ENCODE peak calls at places on chromosomes 4 and X, in nine cellular contexts. One of them, this sample, is unnamed.

GRCh38 chr4:48725414-48725813 is 54.7 kb downstream of the FRYL start:
- DNase-seq in fibroblast of lung: no peak
- DNase-seq in suprapubic skin: no peak
- DNase-seq in glutamatergic neuron: no peak
- DNase-seq in WTC11: no peak
- DNase-seq in foreskin fibroblast: no peak
- DNase-seq in PC-3: no peak
- DNase-seq in GM12865: no peak
- DNase-seq in GM13977: no peak
- DNase-seq in this sample: no peak

GRCh38 chr4:25030283-25031076 is at the start of gene LGI2:
- DNase-seq in fibroblast of lung: no peak
- DNase-seq in WTC11: peak; percentile 54
- DNase-seq in PC-3: peak; percentile 6
- DNase-seq in foreskin fibroblast: peak; percentile 3
- DNase-seq in suprapubic skin: no peak
- DNase-seq in GM12865: no peak
- DNase-seq in GM13977: peak; percentile 50
- DNase-seq in glutamatergic neuron: peak; percentile 73
- DNase-seq in this sample: peak; percentile 4

GRCh38 chr4:37244583-37245390 is at the start of gene NWD2:
- DNase-seq in glutamatergic neuron: peak; percentile 75
- DNase-seq in WTC11: peak; percentile 49
- DNase-seq in foreskin fibroblast: no peak
- DNase-seq in fibroblast of lung: no peak
- DNase-seq in PC-3: no peak
- DNase-seq in GM13977: peak; percentile 45
- DNase-seq in suprapubic skin: no peak
- DNase-seq in GM12865: peak; percentile 11
- DNase-seq in this sample: no peak

GRCh38 chrX:110318664-110318968 is 731 bp upstream of the AMMECR1 start:
- DNase-seq in GM12865: no peak
- DNase-seq in GM13977: no peak
- DNase-seq in glutamatergic neuron: no peak
- DNase-seq in fibroblast of lung: no peak
- DNase-seq in suprapubic skin: no peak
- DNase-seq in PC-3: peak; percentile 43
- DNase-seq in foreskin fibroblast: no peak
- DNase-seq in WTC11: no peak
- DNase-seq in this sample: no peak

GRCh38 chr4:144313370-144313769 is 172.9 kb upstream of the GYPA start:
- DNase-seq in WTC11: no peak
- DNase-seq in GM12865: no peak
- DNase-seq in fibroblast of lung: no peak
- DNase-seq in glutamatergic neuron: no peak
- DNase-seq in foreskin fibroblast: no peak
- DNase-seq in PC-3: no peak
- DNase-seq in GM13977: no peak
- DNase-seq in suprapubic skin: no peak
- DNase-seq in this sample: no peak

GRCh38 chr4:87543835-87544461 is 14.8 kb upstream of the SPARCL1 start:
- DNase-seq in glutamatergic neuron: no peak
- DNase-seq in suprapubic skin: no peak
- DNase-seq in GM13977: no peak
- DNase-seq in fibroblast of lung: peak; percentile 82
- DNase-seq in GM12865: peak; percentile 11
- DNase-seq in foreskin fibroblast: peak; percentile 33
- DNase-seq in WTC11: peak; percentile 23
- DNase-seq in PC-3: peak; percentile 69
- DNase-seq in this sample: peak; percentile 4

GRCh38 chr4:110616162-110617062 is 6.5 kb downstream of the PITX2 start:
- DNase-seq in GM12865: no peak
- DNase-seq in foreskin fibroblast: no peak
- DNase-seq in WTC11: peak; percentile 21
- DNase-seq in glutamatergic neuron: no peak
- DNase-seq in GM13977: peak; percentile 12
- DNase-seq in suprapubic skin: no peak
- DNase-seq in PC-3: no peak
- DNase-seq in fibroblast of lung: no peak
- DNase-seq in this sample: no peak

GRCh38 chrX:96564595-96564994 is 120.0 kb upstream of the DIAPH2 start:
- DNase-seq in foreskin fibroblast: no peak
- DNase-seq in GM13977: no peak
- DNase-seq in WTC11: no peak
- DNase-seq in fibroblast of lung: no peak
- DNase-seq in PC-3: no peak
- DNase-seq in glutamatergic neuron: no peak
- DNase-seq in suprapubic skin: no peak
- DNase-seq in GM12865: no peak
- DNase-seq in this sample: no peak

GRCh38 chr4:140116442-140117104 is 37.4 kb downstream of the MAML3 start:
- DNase-seq in WTC11: no peak
- DNase-seq in glutamatergic neuron: no peak
- DNase-seq in GM13977: no peak
- DNase-seq in GM12865: no peak
- DNase-seq in PC-3: peak; percentile 70
- DNase-seq in suprapubic skin: no peak
- DNase-seq in foreskin fibroblast: no peak
- DNase-seq in fibroblast of lung: no peak
- DNase-seq in this sample: peak; percentile 67

GRCh38 chr4:184514121-184514988 is 40.0 kb upstream of the IRF2 start:
- DNase-seq in PC-3: peak; percentile 23
- DNase-seq in glutamatergic neuron: no peak
- DNase-seq in GM13977: peak; percentile 86
- DNase-seq in WTC11: no peak
- DNase-seq in fibroblast of lung: peak; percentile 95
- DNase-seq in suprapubic skin: peak; percentile 84
- DNase-seq in GM12865: peak; percentile 97
- DNase-seq in foreskin fibroblast: peak; percentile 91
- DNase-seq in this sample: peak; percentile 88

GRCh38 chr4:24856586-24856985 is 56.3 kb downstream of the CCDC149 start:
- DNase-seq in WTC11: no peak
- DNase-seq in foreskin fibroblast: peak; percentile 72
- DNase-seq in GM13977: peak; percentile 48
- DNase-seq in GM12865: peak; percentile 75
- DNase-seq in PC-3: no peak
- DNase-seq in suprapubic skin: no peak
- DNase-seq in glutamatergic neuron: peak; percentile 83
- DNase-seq in fibroblast of lung: peak; percentile 68
- DNase-seq in this sample: no peak

GRCh38 chr4:186891859-186892486 is 168.3 kb upstream of the FAT1 start:
- DNase-seq in fibroblast of lung: no peak
- DNase-seq in glutamatergic neuron: no peak
- DNase-seq in foreskin fibroblast: no peak
- DNase-seq in GM13977: no peak
- DNase-seq in WTC11: no peak
- DNase-seq in PC-3: no peak
- DNase-seq in suprapubic skin: no peak
- DNase-seq in GM12865: no peak
- DNase-seq in this sample: no peak

GRCh38 chr4:40571208-40571607 is 58.5 kb downstream of the RBM47 start:
- DNase-seq in suprapubic skin: no peak
- DNase-seq in GM12865: no peak
- DNase-seq in fibroblast of lung: no peak
- DNase-seq in GM13977: no peak
- DNase-seq in glutamatergic neuron: no peak
- DNase-seq in WTC11: no peak
- DNase-seq in foreskin fibroblast: no peak
- DNase-seq in PC-3: peak; percentile 36
- DNase-seq in this sample: no peak

GRCh38 chr4:146500216-146500615 is 21.5 kb downstream of the SLC10A7 start:
- DNase-seq in WTC11: no peak
- DNase-seq in foreskin fibroblast: no peak
- DNase-seq in suprapubic skin: no peak
- DNase-seq in glutamatergic neuron: no peak
- DNase-seq in fibroblast of lung: no peak
- DNase-seq in GM12865: no peak
- DNase-seq in PC-3: no peak
- DNase-seq in GM13977: no peak
- DNase-seq in this sample: no peak

GRCh38 chr4:166257276-166257675 is 384.2 kb downstream of the TLL1 start:
- DNase-seq in suprapubic skin: no peak
- DNase-seq in foreskin fibroblast: no peak
- DNase-seq in fibroblast of lung: no peak
- DNase-seq in PC-3: no peak
- DNase-seq in GM12865: no peak
- DNase-seq in glutamatergic neuron: no peak
- DNase-seq in WTC11: no peak
- DNase-seq in GM13977: no peak
- DNase-seq in this sample: no peak

GRCh38 chr4:166257891-166258290 is 384.9 kb downstream of the TLL1 start:
- DNase-seq in WTC11: no peak
- DNase-seq in foreskin fibroblast: no peak
- DNase-seq in PC-3: no peak
- DNase-seq in glutamatergic neuron: no peak
- DNase-seq in GM12865: no peak
- DNase-seq in fibroblast of lung: no peak
- DNase-seq in suprapubic skin: no peak
- DNase-seq in GM13977: no peak
- DNase-seq in this sample: no peak

GRCh38 chr4:166252487-166253402 is 379.7 kb downstream of the TLL1 start:
- DNase-seq in suprapubic skin: no peak
- DNase-seq in WTC11: peak; percentile 38
- DNase-seq in fibroblast of lung: peak; percentile 0
- DNase-seq in foreskin fibroblast: peak; percentile 1
- DNase-seq in GM12865: peak; percentile 36
- DNase-seq in PC-3: peak; percentile 51
- DNase-seq in GM13977: no peak
- DNase-seq in glutamatergic neuron: no peak
- DNase-seq in this sample: peak; percentile 15
- TF ChIP-seq CTCF in suprapubic skin: peak; percentile 27
- TF ChIP-seq CTCF in WTC11: peak; percentile 41
- TF ChIP-seq CTCF in fibroblast of lung: peak; percentile 28
- TF ChIP-seq CTCF in foreskin fibroblast: peak; percentile 50
- TF ChIP-seq CTCF in GM12865: peak; percentile 43
- TF ChIP-seq CTCF in PC-3: peak; percentile 73
- TF ChIP-seq CTCF in GM13977: peak; percentile 52
- TF ChIP-seq CTCF in glutamatergic neuron: peak; percentile 62
- TF ChIP-seq CTCF in this sample: no peak

GRCh38 chr4:76984788-76985211 is 35.2 kb downstream of the SEPTIN11 start:
- DNase-seq in GM13977: no peak
- DNase-seq in foreskin fibroblast: peak; percentile 100
- DNase-seq in suprapubic skin: peak; percentile 83
- DNase-seq in GM12865: no peak
- DNase-seq in PC-3: peak; percentile 61
- DNase-seq in glutamatergic neuron: no peak
- DNase-seq in fibroblast of lung: peak; percentile 100
- DNase-seq in WTC11: no peak
- DNase-seq in this sample: no peak

GRCh38 chr4:76989391-76990061 is 40.0 kb downstream of the SEPTIN11 start:
- DNase-seq in GM12865: no peak
- DNase-seq in foreskin fibroblast: no peak
- DNase-seq in GM13977: no peak
- DNase-seq in PC-3: no peak
- DNase-seq in WTC11: no peak
- DNase-seq in fibroblast of lung: no peak
- DNase-seq in suprapubic skin: no peak
- DNase-seq in glutamatergic neuron: no peak
- DNase-seq in this sample: peak; percentile 85

GRCh38 chr4:76987685-76988084 is 38.1 kb downstream of the SEPTIN11 start:
- DNase-seq in GM13977: no peak
- DNase-seq in foreskin fibroblast: no peak
- DNase-seq in suprapubic skin: no peak
- DNase-seq in WTC11: no peak
- DNase-seq in fibroblast of lung: no peak
- DNase-seq in glutamatergic neuron: no peak
- DNase-seq in PC-3: no peak
- DNase-seq in GM12865: peak; percentile 48
- DNase-seq in this sample: no peak

GRCh38 chr4:76984127-76984526 is 34.6 kb downstream of the SEPTIN11 start:
- DNase-seq in foreskin fibroblast: no peak
- DNase-seq in suprapubic skin: no peak
- DNase-seq in fibroblast of lung: peak; percentile 77
- DNase-seq in GM12865: peak; percentile 77
- DNase-seq in WTC11: no peak
- DNase-seq in PC-3: peak; percentile 21
- DNase-seq in GM13977: peak; percentile 34
- DNase-seq in glutamatergic neuron: no peak
- DNase-seq in this sample: no peak

DNA sequence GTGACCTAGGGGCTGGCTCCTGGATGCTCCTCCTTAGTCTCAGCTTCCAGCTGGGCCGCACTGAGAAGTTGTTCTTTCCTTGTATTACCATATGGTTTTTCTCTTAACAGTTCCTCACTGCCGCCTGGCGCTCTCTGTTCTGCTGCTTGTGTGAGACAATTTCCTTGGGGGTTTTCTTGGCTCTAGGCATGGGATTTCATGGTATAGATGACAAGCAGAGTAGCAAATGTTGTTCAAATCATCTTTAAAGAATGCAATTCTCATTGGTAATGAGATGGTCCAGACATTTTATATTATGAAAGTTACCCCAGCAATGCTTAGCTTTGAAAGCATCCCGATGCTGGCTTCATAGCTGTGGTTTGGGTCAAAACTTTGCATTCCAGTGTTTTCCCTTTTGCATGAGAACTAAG is 37.6 kb downstream of the SEPTIN11 start:
- DNase-seq in fibroblast of lung: peak; percentile 99
- DNase-seq in suprapubic skin: no peak
- DNase-seq in GM13977: no peak
- DNase-seq in foreskin fibroblast: peak; percentile 95
- DNase-seq in GM12865: no peak
- DNase-seq in PC-3: no peak
- DNase-seq in WTC11: peak; percentile 29
- DNase-seq in glutamatergic neuron: no peak
- DNase-seq in this sample: no peak
- TF ChIP-seq CTCF in fibroblast of lung: peak; percentile 19
- TF ChIP-seq CTCF in suprapubic skin: no peak
- TF ChIP-seq CTCF in GM13977: no peak
- TF ChIP-seq CTCF in foreskin fibroblast: peak; percentile 14
- TF ChIP-seq CTCF in GM12865: no peak
- TF ChIP-seq CTCF in PC-3: no peak
- TF ChIP-seq CTCF in WTC11: no peak
- TF ChIP-seq CTCF in glutamatergic neuron: no peak
- TF ChIP-seq CTCF in this sample: no peak

DNA sequence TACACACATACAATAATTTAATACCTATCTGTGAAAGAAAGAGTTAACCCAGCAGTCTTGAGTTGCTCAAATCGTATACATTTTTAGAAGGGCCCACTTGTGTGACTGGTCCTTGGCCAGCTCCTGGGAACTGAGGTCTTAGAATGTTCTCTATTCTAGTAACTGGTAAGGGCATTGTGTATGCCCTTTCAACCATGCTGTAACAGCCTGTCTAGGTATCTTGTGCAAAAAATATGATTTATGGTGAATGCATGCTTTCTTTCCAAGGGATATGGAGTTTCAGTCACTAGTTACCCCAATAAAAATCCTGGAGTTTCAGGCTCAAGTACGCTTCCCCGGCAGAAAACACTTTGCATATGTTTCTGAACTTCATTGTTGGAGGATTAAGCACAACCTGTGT is 140.6 kb downstream of the NEXMIF start:
- DNase-seq in PC-3: no peak
- DNase-seq in foreskin fibroblast: no peak
- DNase-seq in suprapubic skin: no peak
- DNase-seq in WTC11: no peak
- DNase-seq in GM13977: no peak
- DNase-seq in fibroblast of lung: no peak
- DNase-seq in glutamatergic neuron: no peak
- DNase-seq in GM12865: no peak
- DNase-seq in this sample: no peak
- TF ChIP-seq CTCF in PC-3: no peak
- TF ChIP-seq CTCF in foreskin fibroblast: no peak
- TF ChIP-seq CTCF in suprapubic skin: no peak
- TF ChIP-seq CTCF in WTC11: no peak
- TF ChIP-seq CTCF in GM13977: no peak
- TF ChIP-seq CTCF in fibroblast of lung: no peak
- TF ChIP-seq CTCF in glutamatergic neuron: no peak
- TF ChIP-seq CTCF in GM12865: no peak
- TF ChIP-seq CTCF in this sample: no peak

GRCh38 chr4:112778520-112778919 is 141.6 kb downstream of the LARP7 start:
- DNase-seq in GM13977: no peak
- DNase-seq in fibroblast of lung: no peak
- DNase-seq in WTC11: no peak
- DNase-seq in suprapubic skin: no peak
- DNase-seq in GM12865: no peak
- DNase-seq in foreskin fibroblast: no peak
- DNase-seq in PC-3: no peak
- DNase-seq in glutamatergic neuron: no peak
- DNase-seq in this sample: no peak
- TF ChIP-seq CTCF in GM13977: no peak
- TF ChIP-seq CTCF in fibroblast of lung: no peak
- TF ChIP-seq CTCF in WTC11: no peak
- TF ChIP-seq CTCF in suprapubic skin: no peak
- TF ChIP-seq CTCF in GM12865: no peak
- TF ChIP-seq CTCF in foreskin fibroblast: no peak
- TF ChIP-seq CTCF in PC-3: no peak
- TF ChIP-seq CTCF in glutamatergic neuron: no peak
- TF ChIP-seq CTCF in this sample: no peak